ENCODE peak calls at places on chromosomes 1 and 21, in eight cellular contexts. C, A, S, F, Y, M, I and R are unnamed samples.

GRCh38 chr1:15403962-15404580 is 5.6 kb upstream of the EFHD2 start:
- DNase-seq in C (no peak), A (no peak), S (no peak), F (peak; percentile 23), Y (no peak), M (no peak), I (no peak), R (no peak)

GRCh38 chr1:181499825-181500224 is 16.5 kb downstream of the CACNA1E start:
- DNase-seq in C (no peak), A (no peak), S (no peak), F (no peak), Y (no peak), M (no peak), I (no peak), R (no peak)

GRCh38 chr1:119080586-119080985 is 59.9 kb downstream of the WARS2 start:
- DNase-seq in C (peak; percentile 53), A (peak; percentile 74), S (no peak), F (no peak), Y (no peak), M (no peak), I (no peak), R (no peak)

GRCh38 chr1:118115567-118116272 is 69.3 kb downstream of the SPAG17 start:
- DNase-seq in C (no peak), A (peak; percentile 35), S (no peak), F (no peak), Y (no peak), M (no peak), I (no peak), R (no peak)

GRCh38 chr1:167209044-167209443 is 11.6 kb upstream of the POU2F1 start:
- DNase-seq in C (no peak), A (no peak), S (no peak), F (no peak), Y (no peak), M (no peak), I (no peak), R (no peak)

GRCh38 chr1:118783095-118783758 is 204.9 kb downstream of the TBX15 start:
- DNase-seq in C (no peak), A (no peak), S (no peak), F (no peak), Y (no peak), M (no peak), I (no peak), R (no peak)

GRCh38 chr1:209506101-209506500 is 77.4 kb upstream of the CAMK1G start:
- DNase-seq in C (no peak), A (no peak), S (no peak), F (no peak), Y (no peak), M (no peak), I (no peak), R (no peak)

GRCh38 chr1:28437260-28437923 is 67.9 kb downstream of the PHACTR4 start:
- DNase-seq in C (no peak), A (peak; percentile 84), S (peak; percentile 2), F (peak; percentile 58), Y (peak; percentile 50), M (peak; percentile 26), I (no peak), R (no peak)

GRCh38 chr1:110281363-110282290 is 57.5 kb upstream of the RBM15 start:
- DNase-seq in C (no peak), A (no peak), S (no peak), F (no peak), Y (no peak), M (no peak), I (no peak), R (no peak)

GRCh38 chr1:116439701-116440100 is 66.7 kb downstream of the ATP1A1 start:
- DNase-seq in C (no peak), A (no peak), S (no peak), F (no peak), Y (no peak), M (no peak), I (no peak), R (no peak)

GRCh38 chr1:197486948-197487347 is 218.9 kb downstream of the CRB1 start:
- DNase-seq in C (no peak), A (no peak), S (no peak), F (no peak), Y (no peak), M (no peak), I (no peak), R (no peak)

GRCh38 chr1:181485276-181486097 is 2.2 kb downstream of the CACNA1E start:
- DNase-seq in C (peak; percentile 87), A (no peak), S (peak; percentile 51), F (no peak), Y (no peak), M (no peak), I (no peak), R (no peak)

GRCh38 chr1:74205236-74205635 is 7.2 kb downstream of the FPGT start:
- DNase-seq in C (no peak), A (no peak), S (peak; percentile 9), F (no peak), Y (no peak), M (no peak), I (no peak), R (no peak)

GRCh38 chr1:220747426-220748090 is 564 bp upstream of the MTARC2 start:
- DNase-seq in C (no peak), A (no peak), S (no peak), F (no peak), Y (no peak), M (no peak), I (no peak), R (no peak)
- H3K27ac ChIP-seq in C (peak overlapping the region; percentile 84), A (no peak overlapping the region), S (no peak overlapping the region), F (peak overlapping the region; percentile 68), Y (peak overlapping the region; percentile 71), M (peak overlapping the region; percentile 87), I (peak overlapping the region; percentile 84), R (no peak overlapping the region)

GRCh38 chr21:25092441-25093011 is 514.8 kb downstream of the MRPL39 start:
- DNase-seq in C (peak; percentile 34), A (no peak), S (no peak), F (no peak), Y (no peak), M (no peak), I (no peak), R (no peak)
- H3K36me3 ChIP-seq in C (no peaks in the 10 kb centered on the region), A (no peaks in the 10 kb centered on the region), S (no peaks in the 10 kb centered on the region), F (no peaks in the 10 kb centered on the region), Y (no peaks in the 10 kb centered on the region), M (no peaks in the 10 kb centered on the region), I (no peaks in the 10 kb centered on the region), R (no peaks in the 10 kb centered on the region)

GRCh38 chr1:234530641-234531040 is 51.7 kb upstream of the TARBP1 start:
- DNase-seq in C (no peak), A (no peak), S (no peak), F (no peak), Y (no peak), M (no peak), I (no peak), R (no peak)

GRCh38 chr1:234531181-234532132 is 52.5 kb upstream of the TARBP1 start:
- DNase-seq in C (no peak), A (peak; percentile 53), S (no peak), F (no peak), Y (no peak), M (peak; percentile 69), I (peak; percentile 81), R (no peak)

GRCh38 chr1:234529095-234529494 is 50.1 kb upstream of the TARBP1 start:
- DNase-seq in C (no peak), A (no peak), S (no peak), F (no peak), Y (no peak), M (no peak), I (no peak), R (no peak)

GRCh38 chr1:234528073-234528865 is 49.3 kb upstream of the TARBP1 start:
- DNase-seq in C (no peak), A (no peak), S (no peak), F (no peak), Y (no peak), M (no peak), I (peak; percentile 49), R (no peak)

DNA sequence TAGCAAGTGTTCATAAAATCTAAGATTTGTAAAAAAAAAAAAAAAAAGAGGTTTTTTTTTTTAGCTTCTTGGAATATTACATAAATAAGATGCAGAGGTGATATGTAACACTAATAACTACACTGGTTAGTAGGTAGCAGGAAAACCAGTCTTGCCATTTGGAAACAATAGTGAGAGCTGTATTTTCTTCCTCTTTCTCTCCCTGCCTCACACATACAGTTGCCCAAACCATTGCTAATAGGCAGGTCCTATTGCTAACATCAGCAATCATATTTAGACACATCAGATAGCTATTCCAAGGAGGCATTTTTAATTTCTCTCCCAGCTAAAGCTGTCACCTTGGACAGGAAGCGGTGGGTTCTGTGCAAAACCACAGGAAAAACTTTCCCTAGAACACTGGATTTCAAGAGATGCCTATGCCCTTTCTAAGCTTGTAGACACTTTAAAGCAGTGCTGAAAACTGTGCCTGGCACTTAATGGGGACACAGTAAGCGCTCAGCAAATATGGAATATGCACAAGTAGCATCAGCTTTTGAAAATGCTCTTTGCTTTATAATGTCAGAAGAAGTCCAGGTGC is 50.8 kb upstream of the TARBP1 start:
- DNase-seq in C (no peak), A (no peak), S (no peak), F (no peak), Y (no peak), M (no peak), I (no peak), R (no peak)
- H3K4me1 ChIP-seq in C (peaks cover 88% of the 10 kb centered on the region), A (peaks cover 41% of the 10 kb centered on the region), S (peaks cover 57% of the 10 kb centered on the region), F (peaks cover 44% of the 10 kb centered on the region), Y (no peaks in the 10 kb centered on the region), M (peaks cover 31% of the 10 kb centered on the region), I (peaks cover 60% of the 10 kb centered on the region), R (no peaks in the 10 kb centered on the region)

DNA sequence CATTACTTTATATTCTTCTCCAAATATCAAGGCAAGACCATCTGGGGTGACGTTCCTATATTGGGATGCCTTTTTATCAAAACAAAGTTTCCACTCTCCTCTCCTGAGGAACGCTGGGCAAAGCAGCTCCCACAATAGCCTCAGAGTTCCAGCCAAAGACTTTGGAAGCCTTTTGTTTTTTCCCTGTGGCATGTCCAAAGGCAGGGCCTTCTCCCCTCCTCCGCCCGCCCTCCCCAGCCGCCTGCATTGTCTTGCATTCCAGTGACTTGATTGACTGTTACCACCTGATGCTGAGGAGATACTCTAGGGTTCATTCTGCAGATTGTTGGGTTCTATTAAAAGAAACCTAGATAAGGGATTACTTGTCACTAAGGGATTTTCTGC is 43.5 kb downstream of the PROX1 start:
- DNase-seq in C (no peak), A (no peak), S (peak; percentile 57), F (no peak), Y (no peak), M (no peak), I (no peak), R (no peak)
- H3K27ac ChIP-seq in C (no peak overlapping the region), A (no peak overlapping the region), S (peak overlapping the region; percentile 74), F (no peak overlapping the region), Y (no peak overlapping the region), M (no peak overlapping the region), I (peak overlapping the region; percentile 79), R (no peak overlapping the region)

GRCh38 chr1:37574834-37575479 is 18.2 kb downstream of the DNALI1 start:
- DNase-seq in C (no peak), A (peak; percentile 48), S (no peak), F (no peak), Y (no peak), M (no peak), I (no peak), R (no peak)

GRCh38 chr1:37567023-37567422 is 10.3 kb downstream of the DNALI1 start:
- DNase-seq in C (no peak), A (no peak), S (no peak), F (no peak), Y (no peak), M (no peak), I (no peak), R (no peak)

GRCh38 chr1:37575692-37576091 is 19.0 kb downstream of the DNALI1 start:
- DNase-seq in C (no peak), A (no peak), S (no peak), F (no peak), Y (no peak), M (no peak), I (no peak), R (no peak)

GRCh38 chr1:37570528-37571334 is 14.0 kb downstream of the DNALI1 start:
- DNase-seq in C (no peak), A (no peak), S (no peak), F (no peak), Y (no peak), M (no peak), I (no peak), R (no peak)
- H3K36me3 ChIP-seq in C (peaks cover 6% of the 10 kb centered on the region), A (peaks cover 46% of the 10 kb centered on the region), S (peaks cover 98% of the 10 kb centered on the region), F (peaks cover 45% of the 10 kb centered on the region), Y (peaks cover 87% of the 10 kb centered on the region), M (peaks cover 16% of the 10 kb centered on the region), I (peaks cover 100% of the 10 kb centered on the region), R (peaks cover 48% of the 10 kb centered on the region)